ENCODE peak calls at places on chromosomes 5 and 9, in four cellular contexts. One of them, this sample, is unnamed.

GRCh38 chr9:89661956-89662717 is 57.3 kb downstream of the GADD45G start:
- DNase-seq in HCEC 1CT: no peak
- DNase-seq in heart left ventricle: peak; percentile 98
- DNase-seq in CD4-positive, alpha-beta memory T cell: no peak
- DNase-seq in this sample: no peak

GRCh38 chr5:172715421-172715780 is 55.6 kb downstream of the DUSP1 start:
- DNase-seq in CD4-positive, alpha-beta memory T cell: no peak
- DNase-seq in HCEC 1CT: no peak
- DNase-seq in heart left ventricle: no peak
- DNase-seq in this sample: no peak

GRCh38 chr5:108884736-108885135 is 137.0 kb downstream of the FER start:
- DNase-seq in heart left ventricle: peak; percentile 15
- DNase-seq in CD4-positive, alpha-beta memory T cell: no peak
- DNase-seq in HCEC 1CT: peak; percentile 21
- DNase-seq in this sample: no peak

GRCh38 chr5:132477784-132478497 is 12.6 kb downstream of the IRF1 start:
- DNase-seq in heart left ventricle: no peak
- DNase-seq in CD4-positive, alpha-beta memory T cell: peak; percentile 38
- DNase-seq in HCEC 1CT: no peak
- DNase-seq in this sample: no peak

GRCh38 chr9:106726070-106726815 is 136.7 kb upstream of the ZNF462 start:
- DNase-seq in heart left ventricle: peak; percentile 15
- DNase-seq in CD4-positive, alpha-beta memory T cell: no peak
- DNase-seq in HCEC 1CT: no peak
- DNase-seq in this sample: no peak

GRCh38 chr5:69492391-69493234 is at the start of gene OCLN:
- DNase-seq in HCEC 1CT: no peak
- DNase-seq in heart left ventricle: peak; percentile 10
- DNase-seq in CD4-positive, alpha-beta memory T cell: no peak
- DNase-seq in this sample: no peak

GRCh38 chr5:118968925-118969375 is 19.4 kb downstream of the DTWD2 start:
- DNase-seq in CD4-positive, alpha-beta memory T cell: no peak
- DNase-seq in HCEC 1CT: peak; percentile 3
- DNase-seq in heart left ventricle: no peak
- DNase-seq in this sample: no peak

GRCh38 chr5:67476531-67476930 is 279.9 kb upstream of the CD180 start:
- DNase-seq in HCEC 1CT: no peak
- DNase-seq in heart left ventricle: no peak
- DNase-seq in CD4-positive, alpha-beta memory T cell: no peak
- DNase-seq in this sample: no peak

GRCh38 chr5:171906171-171906570 is 100.3 kb downstream of the FBXW11 start:
- DNase-seq in CD4-positive, alpha-beta memory T cell: no peak
- DNase-seq in HCEC 1CT: no peak
- DNase-seq in heart left ventricle: no peak
- DNase-seq in this sample: no peak

GRCh38 chr5:7801898-7802614 is 48.9 kb downstream of the CFAP90 start:
- DNase-seq in CD4-positive, alpha-beta memory T cell: no peak
- DNase-seq in heart left ventricle: no peak
- DNase-seq in HCEC 1CT: no peak
- DNase-seq in this sample: no peak

GRCh38 chr9:97737429-97737828 is 40.3 kb upstream of the XPA start:
- DNase-seq in CD4-positive, alpha-beta memory T cell: no peak
- DNase-seq in heart left ventricle: no peak
- DNase-seq in HCEC 1CT: peak; percentile 54
- DNase-seq in this sample: no peak

This sample was measured in naive B cell.